ENCODE peak calls at places on chromosomes 3 and 15, in eight cellular contexts. Y is NCI-H748 treated with DMSO at 0.1 percent for 48 hours; Z is pancreas; L is activated CD8-positive, alpha-beta memory T cell treated with anti-CD3 and anti-CD28 coated beads for 48 hours; F is heart left ventricle; B is RKO; I is NCI-H446 treated with DMSO at 0.1 percent for 48 hours; Q is psoas muscle. V is an unnamed sample.
A peak's percentile ranks its signal among the peaks of the same experiment; 100 is the strongest.

GRCh38 chr3:73086071-73086494 is 24.6 kb downstream of the EBLN2 start:
- DNase-seq in L (no peak), F (no peak), Y (peak; percentile 8), I (no peak), B (peak; percentile 59), Z (peak; percentile 36), Q (peak; percentile 26), V (no peak)

GRCh38 chr3:40191850-40192448 is 117.6 kb upstream of the EIF1B start:
- DNase-seq in F (no peak), B (peak; percentile 63), Q (peak; percentile 40), L (peak; percentile 23), Y (no peak), Z (peak; percentile 62), I (peak; percentile 9), V (no peak)

GRCh38 chr3:147945968-147946519 is 536.9 kb downstream of the ZIC1 start:
- DNase-seq in F (no peak), L (no peak), I (no peak), Y (no peak), Z (peak; percentile 45), Q (peak; percentile 16), B (peak; percentile 64), V (peak; percentile 70)

GRCh38 chr3:52310861-52311566 is 5.1 kb upstream of the DNAH1 start:
- DNase-seq in Q (no peak), B (no peak), F (no peak), Y (no peak), L (peak; percentile 15), Z (no peak), I (no peak), V (no peak)

GRCh38 chr15:100308222-100309007 is 33.4 kb downstream of the ADAMTS17 start:
- DNase-seq in B (no peak), Y (no peak), Z (no peak), F (no peak), I (no peak), L (no peak), Q (peak; percentile 42), V (no peak)

GRCh38 chr15:51754267-51754666 is 2.9 kb downstream of the TMOD2 start:
- DNase-seq in F (no peak), L (no peak), B (no peak), I (no peak), Z (no peak), Q (no peak), Y (no peak), V (no peak)

GRCh38 chr3:113668015-113668414 is 28.4 kb downstream of the USF3 start:
- DNase-seq in Y (no peak), L (no peak), F (no peak), B (no peak), Q (no peak), I (no peak), Z (no peak), V (no peak)

GRCh38 chr15:50906954-50907865 is 1.3 kb upstream of the AP4E1 start:
- DNase-seq in Y (no peak), B (peak; percentile 16), L (peak; percentile 55), F (no peak), I (no peak), Z (no peak), Q (no peak), V (no peak)

GRCh38 chr3:126442099-126442848 is 33.4 kb downstream of the ZXDC start:
- DNase-seq in Z (no peak), B (no peak), Q (peak; percentile 40), F (no peak), Y (no peak), I (no peak), L (no peak), V (no peak)

GRCh38 chr3:161263057-161263456 is 41.9 kb downstream of the NMD3 start:
- DNase-seq in Z (no peak), F (no peak), Y (no peak), L (no peak), I (no peak), Q (no peak), B (no peak), V (peak; percentile 65)

GRCh38 chr3:117439812-117440211 is 730.2 kb downstream of the TUSC7 start:
- DNase-seq in Z (no peak), F (no peak), Q (no peak), L (no peak), B (peak; percentile 11), I (peak; percentile 74), Y (peak; percentile 80), V (no peak)

GRCh38 chr3:120147072-120147871 is 53.0 kb upstream of the GSK3B start:
- DNase-seq in Z (no peak), Q (no peak), B (no peak), I (no peak), F (no peak), Y (peak; percentile 74), L (no peak), V (no peak)

GRCh38 chr15:79170256-79170664 is 79.7 kb upstream of the RASGRF1 start:
- DNase-seq in I (no peak), Q (no peak), Z (no peak), B (no peak), L (no peak), Y (no peak), F (no peak), V (no peak)

GRCh38 chr15:45087513-45087912 is 26.5 kb downstream of the DUOX2 start:
- DNase-seq in B (peak; percentile 7), L (no peak), Z (no peak), Y (no peak), Q (no peak), I (no peak), F (no peak), V (no peak)

GRCh38 chr3:111667621-111668239 is 72.6 kb upstream of the ZBED2 start:
- DNase-seq in Y (no peak), F (peak; percentile 49), Q (peak; percentile 21), B (no peak), I (no peak), Z (no peak), L (no peak), V (no peak)

GRCh38 chr15:94203321-94203720 is 28.0 kb upstream of the MCTP2 start:
- DNase-seq in L (no peak), Z (no peak), I (no peak), Y (no peak), Q (no peak), F (no peak), B (no peak), V (no peak)

GRCh38 chr3:126983276-126983652 is 349 bp downstream of the PLXNA1 start:
- DNase-seq in B (no peak), Y (no peak), L (no peak), Q (no peak), F (no peak), I (no peak), Z (no peak), V (no peak)

GRCh38 chr15:95975212-95975611 is 355.3 kb upstream of the NR2F2 start:
- DNase-seq in I (no peak), B (no peak), L (no peak), Z (no peak), F (no peak), Q (no peak), Y (no peak), V (no peak)

GRCh38 chr3:180898572-180898971 is 13.9 kb upstream of the FXR1 start:
- DNase-seq in B (no peak), I (no peak), Q (no peak), Z (no peak), Y (no peak), L (no peak), F (no peak), V (no peak)

GRCh38 chr3:15982667-15983145 is 184.9 kb upstream of the ANKRD28 start:
- DNase-seq in Q (peak; percentile 50), Y (no peak), B (peak; percentile 98), Z (no peak), L (no peak), I (peak; percentile 12), F (no peak), V (peak; percentile 91)

GRCh38 chr15:99992611-99993231 is 259.5 kb upstream of the LYSMD4 start:
- DNase-seq in L (no peak), Z (no peak), Q (no peak), Y (no peak), B (no peak), I (no peak), F (peak; percentile 42), V (no peak)

V was measured in GM04503.